ENCODE peak calls at places on chromosomes 5 and 9, in nine cellular contexts. One of them, this sample, is unnamed.

GRCh38 chr9:114314881-114315722 is 7.8 kb upstream of the ORM1 start:
- DNase-seq in upper lobe of left lung: peak
- DNase-seq in SK-N-SH: no peak
- DNase-seq in fibroblast of pulmonary artery: no peak
- DNase-seq in spleen: peak
- DNase-seq in astrocyte: no peak
- DNase-seq in PC-3: no peak
- DNase-seq in CD8-positive, alpha-beta T cell: no peak
- DNase-seq in tibial nerve: no peak
- DNase-seq in this sample: peak

GRCh38 chr5:99900302-99900811 is 634.8 kb upstream of the FAM174A start:
- DNase-seq in upper lobe of left lung: no peak
- DNase-seq in SK-N-SH: no peak
- DNase-seq in fibroblast of pulmonary artery: peak
- DNase-seq in spleen: no peak
- DNase-seq in astrocyte: peak
- DNase-seq in PC-3: peak
- DNase-seq in CD8-positive, alpha-beta T cell: no peak
- DNase-seq in tibial nerve: no peak
- DNase-seq in this sample: peak

GRCh38 chr5:13248236-13248635 is 696.3 kb downstream of the DNAH5 start:
- DNase-seq in upper lobe of left lung: no peak
- DNase-seq in SK-N-SH: no peak
- DNase-seq in fibroblast of pulmonary artery: peak
- DNase-seq in spleen: no peak
- DNase-seq in astrocyte: peak
- DNase-seq in PC-3: peak
- DNase-seq in CD8-positive, alpha-beta T cell: no peak
- DNase-seq in tibial nerve: no peak
- DNase-seq in this sample: no peak

GRCh38 chr9:131888923-131889322 is 149.0 kb upstream of the RAPGEF1 start:
- DNase-seq in upper lobe of left lung: no peak
- DNase-seq in SK-N-SH: no peak
- DNase-seq in fibroblast of pulmonary artery: no peak
- DNase-seq in spleen: no peak
- DNase-seq in astrocyte: no peak
- DNase-seq in PC-3: no peak
- DNase-seq in CD8-positive, alpha-beta T cell: no peak
- DNase-seq in tibial nerve: no peak
- DNase-seq in this sample: no peak

GRCh38 chr9:97307091-97307490 is 368 bp upstream of the CCDC180 start:
- DNase-seq in upper lobe of left lung: peak
- DNase-seq in SK-N-SH: peak
- DNase-seq in fibroblast of pulmonary artery: peak
- DNase-seq in spleen: peak
- DNase-seq in astrocyte: peak
- DNase-seq in PC-3: no peak
- DNase-seq in CD8-positive, alpha-beta T cell: no peak
- DNase-seq in tibial nerve: peak
- DNase-seq in this sample: peak

GRCh38 chr9:34124923-34125322 is 1.6 kb downstream of the DCAF12 start:
- DNase-seq in upper lobe of left lung: peak
- DNase-seq in SK-N-SH: no peak
- DNase-seq in fibroblast of pulmonary artery: peak
- DNase-seq in spleen: no peak
- DNase-seq in astrocyte: no peak
- DNase-seq in PC-3: peak
- DNase-seq in CD8-positive, alpha-beta T cell: no peak
- DNase-seq in tibial nerve: no peak
- DNase-seq in this sample: peak

GRCh38 chr5:174505621-174506020 is 218.8 kb upstream of the MSX2 start:
- DNase-seq in upper lobe of left lung: no peak
- DNase-seq in SK-N-SH: no peak
- DNase-seq in fibroblast of pulmonary artery: peak
- DNase-seq in spleen: no peak
- DNase-seq in astrocyte: peak
- DNase-seq in PC-3: peak
- DNase-seq in CD8-positive, alpha-beta T cell: no peak
- DNase-seq in tibial nerve: no peak
- DNase-seq in this sample: peak

GRCh38 chr9:93124793-93125192 is 9.3 kb downstream of the NINJ1 start:
- DNase-seq in upper lobe of left lung: no peak
- DNase-seq in SK-N-SH: no peak
- DNase-seq in fibroblast of pulmonary artery: no peak
- DNase-seq in spleen: peak
- DNase-seq in astrocyte: no peak
- DNase-seq in PC-3: no peak
- DNase-seq in CD8-positive, alpha-beta T cell: no peak
- DNase-seq in tibial nerve: no peak
- DNase-seq in this sample: no peak

GRCh38 chr5:123855630-123856029 is 343.7 kb downstream of the CSNK1G3 start:
- DNase-seq in upper lobe of left lung: no peak
- DNase-seq in SK-N-SH: no peak
- DNase-seq in fibroblast of pulmonary artery: no peak
- DNase-seq in spleen: no peak
- DNase-seq in astrocyte: peak
- DNase-seq in PC-3: no peak
- DNase-seq in CD8-positive, alpha-beta T cell: no peak
- DNase-seq in tibial nerve: no peak
- DNase-seq in this sample: no peak

GRCh38 chr5:77637170-77638074 is 1.1 kb downstream of the OTP start:
- DNase-seq in upper lobe of left lung: no peak
- DNase-seq in SK-N-SH: peak
- DNase-seq in fibroblast of pulmonary artery: no peak
- DNase-seq in spleen: no peak
- DNase-seq in astrocyte: no peak
- DNase-seq in PC-3: no peak
- DNase-seq in CD8-positive, alpha-beta T cell: no peak
- DNase-seq in tibial nerve: no peak
- DNase-seq in this sample: no peak

GRCh38 chr5:11588803-11589202 is 315.4 kb downstream of the CTNND2 start:
- DNase-seq in upper lobe of left lung: no peak
- DNase-seq in SK-N-SH: no peak
- DNase-seq in fibroblast of pulmonary artery: no peak
- DNase-seq in spleen: no peak
- DNase-seq in astrocyte: peak
- DNase-seq in PC-3: no peak
- DNase-seq in CD8-positive, alpha-beta T cell: no peak
- DNase-seq in tibial nerve: no peak
- DNase-seq in this sample: no peak

GRCh38 chr5:34015120-34015807 is 7.4 kb upstream of the AMACR start:
- DNase-seq in upper lobe of left lung: no peak
- DNase-seq in SK-N-SH: no peak
- DNase-seq in fibroblast of pulmonary artery: no peak
- DNase-seq in spleen: no peak
- DNase-seq in astrocyte: no peak
- DNase-seq in PC-3: no peak
- DNase-seq in CD8-positive, alpha-beta T cell: no peak
- DNase-seq in tibial nerve: no peak
- DNase-seq in this sample: no peak

GRCh38 chr5:158049459-158049858 is 190.5 kb upstream of the CLINT1 start:
- DNase-seq in upper lobe of left lung: no peak
- DNase-seq in SK-N-SH: no peak
- DNase-seq in fibroblast of pulmonary artery: no peak
- DNase-seq in spleen: no peak
- DNase-seq in astrocyte: no peak
- DNase-seq in PC-3: no peak
- DNase-seq in CD8-positive, alpha-beta T cell: no peak
- DNase-seq in tibial nerve: no peak
- DNase-seq in this sample: no peak

GRCh38 chr5:14268738-14269137 is 125.6 kb downstream of the TRIO start:
- DNase-seq in upper lobe of left lung: no peak
- DNase-seq in SK-N-SH: no peak
- DNase-seq in fibroblast of pulmonary artery: peak
- DNase-seq in spleen: no peak
- DNase-seq in astrocyte: peak
- DNase-seq in PC-3: no peak
- DNase-seq in CD8-positive, alpha-beta T cell: no peak
- DNase-seq in tibial nerve: peak
- DNase-seq in this sample: peak

GRCh38 chr9:20441704-20442423 is 180.4 kb downstream of the MLLT3 start:
- DNase-seq in upper lobe of left lung: no peak
- DNase-seq in SK-N-SH: no peak
- DNase-seq in fibroblast of pulmonary artery: no peak
- DNase-seq in spleen: no peak
- DNase-seq in astrocyte: peak
- DNase-seq in PC-3: no peak
- DNase-seq in CD8-positive, alpha-beta T cell: no peak
- DNase-seq in tibial nerve: no peak
- DNase-seq in this sample: no peak

GRCh38 chr5:109062669-109063068 is 315.0 kb downstream of the FER start:
- DNase-seq in upper lobe of left lung: no peak
- DNase-seq in SK-N-SH: no peak
- DNase-seq in fibroblast of pulmonary artery: no peak
- DNase-seq in spleen: no peak
- DNase-seq in astrocyte: peak
- DNase-seq in PC-3: no peak
- DNase-seq in CD8-positive, alpha-beta T cell: no peak
- DNase-seq in tibial nerve: no peak
- DNase-seq in this sample: peak

GRCh38 chr5:63127054-63127453 is 548.4 kb downstream of the LRRC70 start:
- DNase-seq in upper lobe of left lung: no peak
- DNase-seq in SK-N-SH: no peak
- DNase-seq in fibroblast of pulmonary artery: peak
- DNase-seq in spleen: no peak
- DNase-seq in astrocyte: peak
- DNase-seq in PC-3: peak
- DNase-seq in CD8-positive, alpha-beta T cell: no peak
- DNase-seq in tibial nerve: no peak
- DNase-seq in this sample: peak

GRCh38 chr5:53479656-53480473 is 564 bp upstream of the FST start:
- DNase-seq in upper lobe of left lung: peak
- DNase-seq in SK-N-SH: peak
- DNase-seq in fibroblast of pulmonary artery: peak
- DNase-seq in spleen: peak
- DNase-seq in astrocyte: peak
- DNase-seq in PC-3: peak
- DNase-seq in CD8-positive, alpha-beta T cell: no peak
- DNase-seq in tibial nerve: peak
- DNase-seq in this sample: peak

GRCh38 chr5:141664733-141665461 is 13.7 kb upstream of the FCHSD1 start:
- DNase-seq in upper lobe of left lung: peak
- DNase-seq in SK-N-SH: peak
- DNase-seq in fibroblast of pulmonary artery: peak
- DNase-seq in spleen: peak
- DNase-seq in astrocyte: peak
- DNase-seq in PC-3: peak
- DNase-seq in CD8-positive, alpha-beta T cell: peak
- DNase-seq in tibial nerve: peak
- DNase-seq in this sample: peak

GRCh38 chr9:71263451-71263850 is 142.0 kb upstream of the TRPM3 start:
- DNase-seq in upper lobe of left lung: no peak
- DNase-seq in SK-N-SH: no peak
- DNase-seq in fibroblast of pulmonary artery: no peak
- DNase-seq in spleen: no peak
- DNase-seq in astrocyte: no peak
- DNase-seq in PC-3: no peak
- DNase-seq in CD8-positive, alpha-beta T cell: no peak
- DNase-seq in tibial nerve: no peak
- DNase-seq in this sample: no peak

GRCh38 chr5:127995556-127995955 is 88.0 kb upstream of the SLC12A2 start:
- DNase-seq in upper lobe of left lung: no peak
- DNase-seq in SK-N-SH: no peak
- DNase-seq in fibroblast of pulmonary artery: peak
- DNase-seq in spleen: no peak
- DNase-seq in astrocyte: peak
- DNase-seq in PC-3: no peak
- DNase-seq in CD8-positive, alpha-beta T cell: no peak
- DNase-seq in tibial nerve: no peak
- DNase-seq in this sample: no peak

GRCh38 chr9:129137292-129138143 is 26.3 kb downstream of the PTPA start:
- DNase-seq in upper lobe of left lung: no peak
- DNase-seq in SK-N-SH: no peak
- DNase-seq in fibroblast of pulmonary artery: no peak
- DNase-seq in spleen: no peak
- DNase-seq in astrocyte: no peak
- DNase-seq in PC-3: no peak
- DNase-seq in CD8-positive, alpha-beta T cell: no peak
- DNase-seq in tibial nerve: no peak
- DNase-seq in this sample: no peak

GRCh38 chr5:40485021-40485998 is 194.4 kb upstream of the PTGER4 start:
- DNase-seq in upper lobe of left lung: no peak
- DNase-seq in SK-N-SH: no peak
- DNase-seq in fibroblast of pulmonary artery: no peak
- DNase-seq in spleen: no peak
- DNase-seq in astrocyte: no peak
- DNase-seq in PC-3: no peak
- DNase-seq in CD8-positive, alpha-beta T cell: no peak
- DNase-seq in tibial nerve: no peak
- DNase-seq in this sample: no peak

GRCh38 chr9:4297151-4297794 is 2.6 kb downstream of the GLIS3 start:
- DNase-seq in upper lobe of left lung: peak
- DNase-seq in SK-N-SH: peak
- DNase-seq in fibroblast of pulmonary artery: peak
- DNase-seq in spleen: peak
- DNase-seq in astrocyte: peak
- DNase-seq in PC-3: peak
- DNase-seq in CD8-positive, alpha-beta T cell: no peak
- DNase-seq in tibial nerve: peak
- DNase-seq in this sample: peak
- TF ChIP-seq CTCF in upper lobe of left lung: no peak
- TF ChIP-seq CTCF in SK-N-SH: peak
- TF ChIP-seq CTCF in fibroblast of pulmonary artery: peak
- TF ChIP-seq CTCF in spleen: no peak
- TF ChIP-seq CTCF in astrocyte: peak
- TF ChIP-seq CTCF in PC-3: peak
- TF ChIP-seq CTCF in CD8-positive, alpha-beta T cell: no peak
- TF ChIP-seq CTCF in tibial nerve: peak
- TF ChIP-seq CTCF in this sample: peak

GRCh38 chr5:113115956-113116355 is 139.4 kb downstream of the DCP2 start:
- DNase-seq in upper lobe of left lung: no peak
- DNase-seq in SK-N-SH: peak
- DNase-seq in fibroblast of pulmonary artery: no peak
- DNase-seq in spleen: no peak
- DNase-seq in astrocyte: no peak
- DNase-seq in PC-3: no peak
- DNase-seq in CD8-positive, alpha-beta T cell: no peak
- DNase-seq in tibial nerve: no peak
- DNase-seq in this sample: no peak
- H3K4me3 ChIP-seq in upper lobe of left lung: no peak
- H3K4me3 ChIP-seq in SK-N-SH: no peak
- H3K4me3 ChIP-seq in fibroblast of pulmonary artery: no peak
- H3K4me3 ChIP-seq in spleen: no peak
- H3K4me3 ChIP-seq in astrocyte: no peak
- H3K4me3 ChIP-seq in PC-3: no peak
- H3K4me3 ChIP-seq in CD8-positive, alpha-beta T cell: no peak
- H3K4me3 ChIP-seq in tibial nerve: no peak
- H3K4me3 ChIP-seq in this sample: no peak

GRCh38 chr5:139783436-139783955 is 12.1 kb upstream of the PSD2 start:
- DNase-seq in upper lobe of left lung: no peak
- DNase-seq in SK-N-SH: no peak
- DNase-seq in fibroblast of pulmonary artery: no peak
- DNase-seq in spleen: no peak
- DNase-seq in astrocyte: no peak
- DNase-seq in PC-3: no peak
- DNase-seq in CD8-positive, alpha-beta T cell: no peak
- DNase-seq in tibial nerve: no peak
- DNase-seq in this sample: no peak
- TF ChIP-seq CTCF in upper lobe of left lung: no peak
- TF ChIP-seq CTCF in SK-N-SH: no peak
- TF ChIP-seq CTCF in fibroblast of pulmonary artery: no peak
- TF ChIP-seq CTCF in spleen: no peak
- TF ChIP-seq CTCF in astrocyte: no peak
- TF ChIP-seq CTCF in PC-3: no peak
- TF ChIP-seq CTCF in CD8-positive, alpha-beta T cell: no peak
- TF ChIP-seq CTCF in tibial nerve: no peak
- TF ChIP-seq CTCF in this sample: no peak

GRCh38 chr9:127936347-127936852 is 1.3 kb downstream of the DPM2 start:
- DNase-seq in upper lobe of left lung: no peak
- DNase-seq in SK-N-SH: no peak
- DNase-seq in fibroblast of pulmonary artery: no peak
- DNase-seq in spleen: no peak
- DNase-seq in astrocyte: no peak
- DNase-seq in PC-3: no peak
- DNase-seq in CD8-positive, alpha-beta T cell: no peak
- DNase-seq in tibial nerve: no peak
- DNase-seq in this sample: no peak
- H3K4me3 ChIP-seq in upper lobe of left lung: peak
- H3K4me3 ChIP-seq in SK-N-SH: peak
- H3K4me3 ChIP-seq in fibroblast of pulmonary artery: peak
- H3K4me3 ChIP-seq in spleen: peak
- H3K4me3 ChIP-seq in astrocyte: peak
- H3K4me3 ChIP-seq in PC-3: peak
- H3K4me3 ChIP-seq in CD8-positive, alpha-beta T cell: peak
- H3K4me3 ChIP-seq in tibial nerve: no peak
- H3K4me3 ChIP-seq in this sample: peak